ENCODE peak calls at places on chromosome 2, in eight cellular contexts. Y, N, H, V, S, M, T and X are unnamed samples.

GRCh38 chr2:207725815-207726578 is 14.6 kb downstream of the CCNYL1 start:
- DNase-seq in V (no peak), M (no peak), T (no peak), S (no peak), N (no peak), Y (no peak), H (no peak), X (no peak)

GRCh38 chr2:175807031-175807873 is 194.8 kb downstream of the LNPK start:
- DNase-seq in V (no peak), H (no peak), M (peak; percentile 55), N (no peak), S (no peak), Y (no peak), T (no peak), X (no peak)

GRCh38 chr2:237901932-237902846 is 42.8 kb downstream of the RAMP1 start:
- DNase-seq in H (no peak), M (no peak), N (no peak), V (no peak), Y (no peak), S (peak; percentile 42), T (no peak), X (no peak)

GRCh38 chr2:65040414-65041261 is 15.6 kb upstream of the CEP68 start:
- DNase-seq in N (peak; percentile 90), Y (no peak), T (peak; percentile 67), S (peak; percentile 95), V (peak; percentile 90), M (peak; percentile 66), H (peak; percentile 62), X (peak; percentile 62)

GRCh38 chr2:174967693-174968260 is 37.4 kb downstream of the CHN1 start:
- DNase-seq in S (no peak), Y (no peak), T (no peak), N (no peak), M (peak; percentile 65), H (no peak), V (no peak), X (no peak)

GRCh38 chr2:239216614-239217273 is 184.1 kb downstream of the HDAC4 start:
- DNase-seq in Y (peak; percentile 41), M (no peak), V (no peak), S (no peak), N (no peak), H (no peak), T (no peak), X (no peak)

GRCh38 chr2:188425266-188425665 is 133.6 kb downstream of the GULP1 start:
- DNase-seq in V (no peak), T (no peak), N (no peak), Y (no peak), M (no peak), H (no peak), S (no peak), X (no peak)

GRCh38 chr2:9463698-9464034 is 10.7 kb upstream of the IAH1 start:
- DNase-seq in S (no peak), V (peak; percentile 21), T (no peak), Y (no peak), M (peak; percentile 50), H (no peak), N (no peak), X (no peak)

GRCh38 chr2:186105016-186105415 is 366.4 kb downstream of the FSIP2 start:
- DNase-seq in S (no peak), T (no peak), N (no peak), H (no peak), V (peak; percentile 45), Y (no peak), M (peak; percentile 12), X (no peak)

GRCh38 chr2:96154506-96155380 is 9.5 kb upstream of the DUSP2 start:
- DNase-seq in H (no peak), M (no peak), N (no peak), V (no peak), T (no peak), S (no peak), Y (no peak), X (no peak)

GRCh38 chr2:178324072-178324471 is 126.9 kb downstream of the PRKRA start:
- DNase-seq in M (no peak), S (no peak), T (no peak), N (no peak), Y (no peak), V (no peak), H (no peak), X (no peak)

GRCh38 chr2:207163815-207164747 is 1.7 kb downstream of the KLF7 start:
- DNase-seq in H (no peak), T (no peak), M (peak; percentile 44), Y (peak; percentile 20), N (peak; percentile 21), S (peak; percentile 76), V (peak; percentile 72), X (no peak)

GRCh38 chr2:108184421-108184820 is 55.3 kb upstream of the SULT1C3 start:
- DNase-seq in M (no peak), Y (no peak), S (peak; percentile 48), H (no peak), T (no peak), N (no peak), V (peak; percentile 50), X (no peak)

GRCh38 chr2:192749606-192750200 is 555.0 kb upstream of the TMEFF2 start:
- DNase-seq in H (no peak), S (no peak), V (peak; percentile 1), Y (no peak), N (no peak), T (no peak), M (no peak), X (no peak)
- TF ChIP-seq CTCF in H (no peak), S (no peak), V (no peak), Y (peak; percentile 23), N (peak; percentile 33), T (no peak), M (peak; percentile 31), X (no peak)

GRCh38 chr2:35347561-35347960 is 1008.0 kb upstream of the CRIM1 start:
- DNase-seq in Y (no peak), S (no peak), V (no peak), M (no peak), N (no peak), T (no peak), H (no peak), X (no peak)

GRCh38 chr2:35337922-35338321 is 1017.7 kb upstream of the CRIM1 start:
- DNase-seq in M (no peak), S (no peak), N (no peak), V (no peak), H (no peak), Y (no peak), T (no peak), X (no peak)

DNA sequence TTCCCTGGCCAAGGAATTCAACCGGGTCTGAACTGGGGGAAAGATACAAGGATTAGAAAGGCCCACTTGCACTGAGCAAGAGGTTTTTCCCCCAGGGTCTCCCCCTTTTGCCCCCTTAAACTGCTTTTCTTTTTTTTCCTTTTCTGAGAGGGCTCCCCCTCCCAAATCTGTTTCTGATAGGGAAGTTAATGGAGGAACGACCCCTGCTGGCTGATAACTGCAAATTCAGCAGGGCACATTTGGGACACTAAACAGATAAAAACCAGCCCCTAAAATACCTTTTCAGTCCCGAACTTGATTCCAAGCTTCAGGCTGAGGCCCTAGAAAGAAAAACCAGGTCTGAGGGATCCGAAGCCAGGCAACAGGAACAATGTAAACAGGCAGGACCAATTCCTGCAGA is 1012.4 kb upstream of the CRIM1 start:
- DNase-seq in Y (no peak), V (no peak), H (no peak), S (no peak), N (no peak), T (no peak), M (no peak), X (no peak)
- TF ChIP-seq CTCF in Y (peak; percentile 36), V (peak; percentile 17), H (no peak), S (no peak), N (peak; percentile 22), T (no peak), M (no peak), X (no peak)

DNA sequence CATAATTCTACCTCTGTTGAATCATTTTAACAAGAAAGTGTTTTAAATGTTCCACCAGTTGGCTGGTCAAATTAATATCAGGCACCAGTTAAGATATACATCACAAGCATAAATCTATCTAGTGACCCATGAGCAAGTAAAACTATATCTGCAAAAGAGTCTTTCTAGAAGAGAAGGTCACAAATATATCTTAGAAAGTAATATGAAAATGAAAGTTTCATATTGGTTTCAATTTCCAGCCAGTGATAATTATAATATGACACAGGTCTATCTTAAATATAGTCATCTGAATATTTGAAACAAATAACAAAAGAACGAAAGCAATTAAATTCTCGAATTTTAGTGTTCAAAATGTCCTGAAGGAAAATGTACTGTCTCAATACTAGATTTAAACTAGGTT is 282.5 kb upstream of the KYNU start:
- DNase-seq in H (no peak), M (no peak), Y (no peak), S (no peak), T (no peak), N (no peak), V (no peak), X (no peak)
- TF ChIP-seq CTCF in H (no peak), M (no peak), Y (no peak), S (no peak), T (no peak), N (no peak), V (no peak), X (no peak)

DNA sequence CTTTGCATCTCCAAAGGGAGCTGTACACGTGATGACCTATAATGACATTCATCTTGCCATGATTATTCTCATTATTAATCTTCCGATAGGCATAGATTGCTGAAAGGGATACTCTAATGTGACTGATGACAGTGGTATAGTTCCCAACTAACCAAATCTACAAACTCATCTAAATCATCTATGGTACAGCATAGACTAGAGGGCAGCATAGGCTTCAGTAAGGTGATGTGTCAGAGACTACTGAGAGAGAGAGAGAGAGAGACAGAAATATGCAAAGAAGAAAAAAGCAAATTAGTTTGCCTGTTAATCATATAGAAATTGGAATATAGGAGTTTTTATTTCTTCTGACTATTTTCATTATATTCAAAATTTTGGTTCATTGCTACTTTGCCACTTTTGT is 89.3 kb downstream of the CSRNP3 start:
- DNase-seq in H (no peak), V (peak; percentile 16), M (no peak), N (no peak), T (no peak), Y (no peak), S (no peak), X (no peak)
- TF ChIP-seq CTCF in H (no peak), V (peak; percentile 15), M (no peak), N (no peak), T (no peak), Y (peak; percentile 13), S (no peak), X (no peak)